ENCODE peak calls at places on chromosome 9, in four cellular contexts. H is adrenal gland, W is left ventricle myocardium inferior, B is tibial artery. S is an unnamed sample.

GRCh38 chr9:110626109-110626829 is 42.3 kb upstream of the MUSK start:
- DNase-seq in H (no peak), W (no peak), B (no peak), S (no peak)

GRCh38 chr9:70559102-70559501 is 144.6 kb upstream of the KLF9 start:
- DNase-seq in H (no peak), W (no peak), B (no peak), S (no peak)

GRCh38 chr9:12464910-12465512 is 228.2 kb upstream of the TYRP1 start:
- DNase-seq in H (no peak), W (no peak), B (no peak), S (peak)

GRCh38 chr9:136520053-136520540 is 25.8 kb downstream of the NOTCH1 start:
- DNase-seq in H (no peak), W (no peak), B (no peak), S (no peak)

GRCh38 chr9:73116030-73116429 is 35.6 kb upstream of the ANXA1 start:
- DNase-seq in H (no peak), W (no peak), B (no peak), S (peak)

GRCh38 chr9:126496781-126497667 is 116.7 kb upstream of the LMX1B start:
- DNase-seq in H (no peak), W (no peak), B (no peak), S (no peak)

GRCh38 chr9:100598641-100599145 is 20.8 kb downstream of the CAVIN4 start:
- DNase-seq in H (peak), W (peak), B (peak), S (peak)

GRCh38 chr9:89426389-89426961 is 71.4 kb downstream of the SEMA4D start:
- DNase-seq in H (no peak), W (no peak), B (no peak), S (no peak)

GRCh38 chr9:72828281-72828731 is 124.5 kb downstream of the ALDH1A1 start:
- DNase-seq in H (no peak), W (no peak), B (no peak), S (peak)

GRCh38 chr9:21778300-21778699 is 24.1 kb upstream of the MTAP start:
- DNase-seq in H (no peak), W (no peak), B (no peak), S (peak)

GRCh38 chr9:86020731-86021130 is 78.6 kb downstream of the GOLM1 start:
- DNase-seq in H (no peak), W (no peak), B (no peak), S (no peak)

GRCh38 chr9:126474201-126474765 is 139.4 kb upstream of the LMX1B start:
- DNase-seq in H (no peak), W (no peak), B (no peak), S (peak)

GRCh38 chr9:8784813-8785212 is 985.2 kb upstream of the DMAC1 start:
- DNase-seq in H (no peak), W (no peak), B (no peak), S (no peak)

GRCh38 chr9:70679845-70680244 is 265.4 kb upstream of the KLF9 start:
- DNase-seq in H (no peak), W (no peak), B (no peak), S (no peak)

GRCh38 chr9:36396985-36397384 is 3.1 kb downstream of the RNF38 start:
- DNase-seq in H (no peak), W (no peak), B (no peak), S (no peak)

GRCh38 chr9:92632641-92633040 is 37.3 kb downstream of the IPPK start:
- DNase-seq in H (no peak), W (no peak), B (no peak), S (no peak)

GRCh38 chr9:20872340-20872977 is 159.0 kb downstream of the HACD4 start:
- DNase-seq in H (no peak), W (no peak), B (no peak), S (no peak)

GRCh38 chr9:125690679-125691078 is 16.3 kb downstream of the MAPKAP1 start:
- DNase-seq in H (no peak), W (no peak), B (no peak), S (no peak)

GRCh38 chr9:20212806-20213205 is 409.5 kb downstream of the MLLT3 start:
- DNase-seq in H (no peak), W (no peak), B (no peak), S (no peak)

GRCh38 chr9:83572524-83572923 is 34.3 kb upstream of the FRMD3 start:
- DNase-seq in H (no peak), W (no peak), B (peak), S (no peak)

GRCh38 chr9:95486318-95486717 is 30.5 kb downstream of the PTCH1 start:
- DNase-seq in H (no peak), W (no peak), B (no peak), S (no peak)
- H3K27ac ChIP-seq in H (no peak), W (no peak), B (no peak), S (no peak)

GRCh38 chr9:128724744-128725211 is 851 bp upstream of the ZDHHC12 start:
- DNase-seq in H (peak), W (peak), B (peak), S (peak)
- H3K27ac ChIP-seq in H (peak), W (peak), B (peak), S (peak)

GRCh38 chr9:94839398-94839797 is 112.9 kb downstream of the AOPEP start:
- DNase-seq in H (no peak), W (no peak), B (no peak), S (no peak)
- H3K27ac ChIP-seq in H (no peak), W (no peak), B (no peak), S (no peak)

GRCh38 chr9:133073264-133074000 is 11.7 kb downstream of the CEL start:
- DNase-seq in H (no peak), W (no peak), B (no peak), S (no peak)
- H3K27ac ChIP-seq in H (no peak), W (no peak), B (no peak), S (peak)

DNA sequence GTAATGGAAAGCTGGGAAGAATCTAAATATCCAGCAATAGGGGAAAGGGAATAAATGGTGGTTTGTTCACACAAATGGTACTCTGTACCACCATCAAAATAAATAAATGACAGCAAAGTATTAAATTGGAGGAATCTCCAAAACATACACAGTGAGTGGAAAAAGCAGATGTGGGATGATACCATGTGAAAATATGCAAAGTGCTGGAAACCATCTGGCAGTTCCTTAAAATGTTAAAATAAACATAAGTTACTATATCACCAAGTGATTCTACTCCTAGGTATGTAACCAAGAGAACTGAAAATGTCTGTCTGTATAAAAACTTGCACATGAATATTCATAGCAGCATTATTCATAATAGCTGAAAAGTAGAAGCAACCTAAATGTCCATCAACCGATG is 41.9 kb upstream of the TEX48 start:
- DNase-seq in H (no peak), W (no peak), B (no peak), S (no peak)
- H3K27ac ChIP-seq in H (no peak), W (no peak), B (no peak), S (no peak)

GRCh38 chr9:128022886-128023285 is 42.1 kb upstream of the EEIG1 start:
- DNase-seq in H (peak), W (no peak), B (no peak), S (no peak)
- H3K27ac ChIP-seq in H (no peak), W (no peak), B (no peak), S (no peak)

GRCh38 chr9:77025146-77025545 is 5.7 kb downstream of the FOXB2 start:
- DNase-seq in H (no peak), W (no peak), B (no peak), S (no peak)

GRCh38 chr9:77021289-77021927 is 2.0 kb downstream of the FOXB2 start:
- DNase-seq in H (no peak), W (no peak), B (no peak), S (no peak)

GRCh38 chr9:77022783-77023440 is 3.5 kb downstream of the FOXB2 start:
- DNase-seq in H (no peak), W (no peak), B (no peak), S (no peak)

GRCh38 chr9:77021928-77022782 is 2.7 kb downstream of the FOXB2 start:
- DNase-seq in H (no peak), W (no peak), B (no peak), S (no peak)

GRCh38 chr9:77023726-77024125 is 4.3 kb downstream of the FOXB2 start:
- DNase-seq in H (no peak), W (no peak), B (no peak), S (no peak)
- H3K27ac ChIP-seq in H (no peak), W (no peak), B (no peak), S (no peak)

DNA sequence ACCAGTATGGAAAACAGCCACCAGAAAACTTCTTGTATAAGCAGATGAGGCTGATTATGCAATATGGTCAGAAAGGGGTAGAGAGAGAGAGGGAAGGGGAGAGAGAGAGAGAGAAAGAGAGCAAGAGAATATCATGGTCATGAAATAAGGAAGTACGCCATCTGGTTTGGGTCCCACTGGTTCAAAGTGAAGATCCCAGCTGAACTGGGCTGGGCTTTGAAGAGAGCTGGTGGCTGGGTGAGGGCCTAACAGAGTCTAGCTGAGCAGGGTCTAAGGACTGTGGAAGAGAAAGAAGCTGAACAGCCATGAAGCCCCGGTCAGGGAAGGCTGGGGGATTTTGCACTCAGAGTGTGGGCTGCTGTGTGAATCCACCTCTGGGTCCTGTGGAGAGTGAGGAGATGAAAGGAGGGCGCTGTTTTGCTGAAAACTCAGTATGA is 14.6 kb downstream of the TRIM14 start:
- DNase-seq in H (peak), W (no peak), B (no peak), S (no peak)
- H3K27ac ChIP-seq in H (no peak), W (peak), B (no peak), S (no peak)

S was measured in RWPE1.